ENCODE peak calls at places on chromosomes 13 and 19, in five cellular contexts. E is effector memory CD4-positive, alpha-beta T cell; R is fibroblast of lung; O is esophagus squamous epithelium; T is dorsolateral prefrontal cortex. V is an unnamed sample. For H3K27me3, the result is how much of the 10 kb centered on the place peaks cover.

GRCh38 chr13:42762917-42763316 is 18.5 kb upstream of the FAM216B start:
- DNase-seq in E (no peak), R (peak), O (no peak), T (no peak), V (no peak)

GRCh38 chr13:68050746-68051145 is 820.6 kb upstream of the PCDH9 start:
- DNase-seq in E (no peak), R (no peak), O (no peak), T (no peak), V (no peak)

GRCh38 chr13:36074659-36075058 is 56.5 kb downstream of the DCLK1 start:
- DNase-seq in E (no peak), R (no peak), O (no peak), T (no peak), V (no peak)

GRCh38 chr19:51005248-51005647 is 3.8 kb upstream of the KLK8 start:
- DNase-seq in E (no peak), R (no peak), O (no peak), T (no peak), V (no peak)

GRCh38 chr19:4719499-4719866 is 4.2 kb downstream of the DPP9 start:
- DNase-seq in E (no peak), R (no peak), O (no peak), T (no peak), V (no peak)

GRCh38 chr13:113851480-113851803 is 12.4 kb downstream of the GAS6 start:
- DNase-seq in E (no peak), R (no peak), O (no peak), T (no peak), V (no peak)

GRCh38 chr19:39327990-39328705 is 7.5 kb upstream of the LRFN1 start:
- DNase-seq in E (peak), R (peak), O (no peak), T (peak), V (no peak)

GRCh38 chr19:21569497-21569870 is 64.1 kb downstream of the ZNF429 start:
- DNase-seq in E (peak), R (peak), O (no peak), T (peak), V (no peak)

GRCh38 chr13:84192125-84192524 is 309.9 kb upstream of the SLITRK1 start:
- DNase-seq in E (no peak), R (peak), O (no peak), T (no peak), V (no peak)

GRCh38 chr19:51079486-51080110 is 3.1 kb downstream of the KLK14 start:
- DNase-seq in E (no peak), R (no peak), O (no peak), T (no peak), V (no peak)

GRCh38 chr13:51861728-51862300 is at the start of gene CCDC70:
- DNase-seq in E (no peak), R (peak), O (no peak), T (no peak), V (no peak)

GRCh38 chr19:3178377-3178972 is at the start of gene S1PR4:
- DNase-seq in E (peak), R (no peak), O (no peak), T (no peak), V (no peak)

GRCh38 chr13:82615043-82615442 is 1267.2 kb downstream of the SLITRK1 start:
- DNase-seq in E (no peak), R (no peak), O (no peak), T (no peak), V (no peak)

GRCh38 chr13:57631607-57632275 is at the start of gene PCDH17:
- DNase-seq in E (no peak), R (peak), O (no peak), T (peak), V (no peak)

GRCh38 chr13:52845766-52846566 is 2.5 kb downstream of the PCDH8 start:
- DNase-seq in E (no peak), R (peak), O (no peak), T (peak), V (no peak)

GRCh38 chr13:58843071-58843470 is 1211.5 kb downstream of the PCDH17 start:
- DNase-seq in E (no peak), R (no peak), O (no peak), T (no peak), V (no peak)

GRCh38 chr13:73141292-73141771 is 82.5 kb downstream of the KLF5 start:
- DNase-seq in E (no peak), R (peak), O (no peak), T (no peak), V (no peak)

GRCh38 chr19:8238251-8238650 is 29.1 kb downstream of the CERS4 start:
- DNase-seq in E (no peak), R (no peak), O (no peak), T (no peak), V (no peak)

GRCh38 chr13:113935523-113935922 is 38.4 kb downstream of the C13orf46 start:
- DNase-seq in E (no peak), R (no peak), O (no peak), T (no peak), V (no peak)

GRCh38 chr13:85997587-85997986 is 198.4 kb upstream of the SLITRK6 start:
- DNase-seq in E (no peak), R (no peak), O (no peak), T (no peak), V (no peak)

GRCh38 chr13:93080587-93080986 is 146.0 kb upstream of the GPC6 start:
- DNase-seq in E (no peak), R (peak), O (no peak), T (no peak), V (no peak)

GRCh38 chr19:46515879-46516350 is 20.2 kb upstream of the PNMA8B start:
- DNase-seq in E (no peak), R (peak), O (no peak), T (no peak), V (no peak)

GRCh38 chr19:41957838-41958366 is 1.2 kb downstream of the RABAC1 start:
- DNase-seq in E (no peak), R (peak), O (no peak), T (peak), V (peak)
- H3K4me3 ChIP-seq in E (peak), R (peak), O (peak), T (peak), V (peak)

DNA sequence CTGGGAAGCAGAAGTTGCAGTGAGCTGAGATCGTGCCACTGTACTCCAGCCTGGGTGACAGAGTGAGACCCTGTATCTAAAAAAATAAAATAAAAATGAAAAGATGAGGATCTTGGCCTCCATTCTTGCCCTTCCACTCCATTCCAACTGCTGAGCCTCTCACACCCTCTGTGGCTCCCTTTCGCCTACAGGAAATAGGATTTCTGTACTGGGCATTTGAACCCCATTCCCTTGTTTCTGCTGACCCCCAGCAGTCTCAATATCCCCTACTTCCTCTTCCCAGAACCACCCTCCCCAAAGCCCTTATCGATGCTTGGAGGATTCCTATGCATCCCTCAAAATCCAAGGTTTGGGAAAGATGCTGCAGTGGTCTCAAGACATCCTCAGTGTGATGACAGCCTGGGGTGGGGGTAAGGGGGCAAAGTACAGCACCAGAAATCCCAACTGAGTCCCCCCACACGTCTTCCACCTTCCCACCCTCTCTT is 12.5 kb upstream of the GDF15 start:
- DNase-seq in E (no peak), R (no peak), O (no peak), T (no peak), V (no peak)
- H3K27ac ChIP-seq in E (no peak), R (peak), O (peak), T (peak), V (no peak)

GRCh38 chr19:19662344-19662743 is 1.1 kb downstream of the ATP13A1 start:
- DNase-seq in E (no peak), R (no peak), O (no peak), T (no peak), V (no peak)

GRCh38 chr19:19662866-19663291 is 597 bp downstream of the ATP13A1 start:
- DNase-seq in E (no peak), R (no peak), O (no peak), T (no peak), V (no peak)

GRCh38 chr19:19659646-19660245 is 3.7 kb downstream of the ATP13A1 start:
- DNase-seq in E (no peak), R (no peak), O (no peak), T (no peak), V (no peak)

GRCh38 chr19:19661675-19662251 is 1.7 kb downstream of the ATP13A1 start:
- DNase-seq in E (peak), R (no peak), O (no peak), T (no peak), V (no peak)

GRCh38 chr19:19661141-19661674 is 2.3 kb downstream of the ATP13A1 start:
- DNase-seq in E (no peak), R (no peak), O (no peak), T (no peak), V (no peak)
- H3K27me3 ChIP-seq in E (under half), R (under half), O (under half), T (under half), V (under half)

GRCh38 chr19:41219924-41220567 is 1.0 kb downstream of the AXL start:
- DNase-seq in E (no peak), R (peak), O (no peak), T (no peak), V (no peak)

GRCh38 chr19:41221514-41222205 is 2.6 kb downstream of the AXL start:
- DNase-seq in E (no peak), R (no peak), O (no peak), T (no peak), V (no peak)

GRCh38 chr19:41218615-41219507 is at the start of gene AXL:
- DNase-seq in E (no peak), R (peak), O (no peak), T (peak), V (peak)

GRCh38 chr19:41217741-41218140 is 1.3 kb upstream of the AXL start:
- DNase-seq in E (no peak), R (no peak), O (no peak), T (no peak), V (no peak)

GRCh38 chr19:41218249-41218614 is 791 bp upstream of the AXL start:
- DNase-seq in E (no peak), R (no peak), O (no peak), T (no peak), V (no peak)
- H3K4me3 ChIP-seq in E (no peak), R (no peak), O (peak), T (no peak), V (no peak)

GRCh38 chr19:47618771-47619170 is 9.8 kb downstream of the BICRA start:
- DNase-seq in E (no peak), R (peak), O (no peak), T (no peak), V (no peak)
- H3K27ac ChIP-seq in E (no peak), R (no peak), O (no peak), T (peak), V (no peak)

GRCh38 chr13:109682534-109683244 is 103.7 kb downstream of the IRS2 start:
- DNase-seq in E (no peak), R (no peak), O (no peak), T (no peak), V (no peak)
- H3K27me3 ChIP-seq in E (under half), R (under half), O (under half), T (under half), V (under half)

GRCh38 chr13:39577203-39577602 is 25.8 kb downstream of the LHFPL6 start:
- DNase-seq in E (no peak), R (no peak), O (no peak), T (no peak), V (no peak)

GRCh38 chr13:39581177-39581576 is 21.8 kb downstream of the LHFPL6 start:
- DNase-seq in E (no peak), R (no peak), O (no peak), T (no peak), V (no peak)

GRCh38 chr13:39578821-39579291 is 24.1 kb downstream of the LHFPL6 start:
- DNase-seq in E (no peak), R (no peak), O (no peak), T (no peak), V (no peak)

GRCh38 chr13:39575641-39576238 is 27.3 kb downstream of the LHFPL6 start:
- DNase-seq in E (no peak), R (no peak), O (no peak), T (no peak), V (no peak)

DNA sequence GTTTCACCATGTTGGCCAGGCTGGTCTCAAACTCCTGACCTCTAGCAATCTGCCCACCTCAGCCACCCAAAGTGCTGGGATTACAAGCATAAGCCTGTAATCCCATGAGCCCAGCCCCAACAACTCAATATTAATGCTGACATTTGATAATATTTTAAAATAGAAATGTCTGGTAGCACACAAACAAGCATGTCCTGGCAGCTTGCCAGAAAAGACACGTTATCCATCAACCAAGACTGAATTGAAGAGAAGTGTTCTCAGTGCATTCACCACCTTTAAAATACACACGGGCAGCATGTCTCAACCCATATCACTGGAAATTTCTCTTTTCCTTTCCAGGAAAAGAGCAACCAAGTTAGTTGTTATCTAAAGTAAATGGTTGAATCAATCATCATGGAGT is 25.2 kb downstream of the LHFPL6 start:
- DNase-seq in E (no peak), R (no peak), O (no peak), T (no peak), V (no peak)
- H3K4me3 ChIP-seq in E (no peak), R (no peak), O (no peak), T (no peak), V (no peak)

DNA sequence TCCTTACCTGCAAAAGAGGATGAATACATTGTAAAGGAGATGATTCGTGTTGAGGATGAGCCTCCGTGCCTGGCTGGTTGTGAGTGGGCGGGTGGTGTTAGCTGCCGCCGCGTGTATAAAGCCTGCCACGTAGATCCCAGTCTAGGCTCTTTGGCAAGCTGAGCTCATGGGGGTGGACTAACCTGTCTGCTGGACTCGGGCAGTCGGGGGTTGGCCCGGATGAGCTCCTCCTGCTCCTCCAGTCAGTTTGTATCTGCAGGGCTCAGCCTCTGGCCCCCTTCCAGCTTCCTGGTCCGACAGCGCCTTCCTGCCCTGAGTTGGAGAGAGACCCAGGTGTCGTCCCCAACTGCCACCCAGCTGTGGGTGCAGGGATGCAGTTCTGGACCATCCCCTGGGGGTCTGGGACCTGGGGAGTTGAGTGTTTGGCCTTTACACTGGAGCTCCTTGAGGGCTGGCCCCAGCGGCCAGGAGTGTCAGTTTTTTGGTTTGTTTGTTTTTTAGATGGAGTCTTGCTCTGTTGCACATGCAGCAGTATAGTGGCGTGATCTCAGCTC is 20.9 kb downstream of the TECR start:
- DNase-seq in E (no peak), R (no peak), O (no peak), T (no peak), V (no peak)
- H3K27ac ChIP-seq in E (peak), R (no peak), O (peak), T (peak), V (no peak)

GRCh38 chr19:17861542-17862402 is 2.1 kb downstream of the RPL18A start:
- DNase-seq in E (no peak), R (no peak), O (no peak), T (no peak), V (no peak)
- H3K27me3 ChIP-seq in E (under half), R (under half), O (under half), T (under half), V (under half)

DNA sequence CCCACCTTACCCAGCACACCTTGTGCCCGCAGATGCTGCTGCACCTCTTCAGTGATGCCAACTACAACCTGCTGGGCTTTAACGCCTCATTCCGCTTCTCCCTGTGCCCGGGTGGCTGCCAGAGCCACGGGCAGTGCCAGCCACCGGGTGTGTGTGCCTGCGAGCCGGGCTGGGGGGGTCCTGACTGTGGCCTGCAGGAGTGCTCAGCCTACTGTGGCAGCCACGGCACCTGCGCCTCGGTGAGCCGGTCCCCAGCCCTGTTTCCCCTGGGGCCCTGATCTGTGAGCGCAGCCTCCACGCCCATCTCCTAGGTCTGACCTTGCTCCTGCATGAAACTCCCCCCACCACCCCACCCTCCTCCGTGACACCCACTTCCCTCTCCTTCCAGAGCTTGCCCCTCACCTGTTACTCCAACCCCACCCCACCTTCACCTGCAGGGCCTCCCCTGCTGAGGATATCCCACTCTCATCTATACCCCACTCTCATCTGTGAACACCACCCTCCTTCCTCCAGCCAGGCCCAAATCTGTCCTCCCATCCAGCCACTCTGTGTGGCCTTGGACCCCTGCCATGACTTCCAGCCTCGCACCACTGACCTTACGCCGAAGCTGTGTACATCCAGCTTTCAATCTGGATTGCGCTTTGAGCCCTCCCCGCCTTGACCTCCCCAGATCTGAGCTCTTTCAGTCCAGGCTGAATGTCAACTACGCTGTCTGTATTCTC is 8.7 kb downstream of the MEGF8 start:
- DNase-seq in E (no peak), R (no peak), O (no peak), T (no peak), V (no peak)
- H3K4me3 ChIP-seq in E (no peak), R (no peak), O (no peak), T (no peak), V (no peak)

V was measured in iPS DF 6.9.